ENCODE peak calls at places on chromosomes 3 and 15, in seven cellular contexts. One of them, this sample, is unnamed.

GRCh38 chr3:170470063-170471006 is 51.7 kb downstream of the CLDN11 start:
- DNase-seq in A549: peak
- DNase-seq in left colon: no peak
- DNase-seq in ELR: no peak
- DNase-seq in stimulated activated CD8-positive, alpha-beta memory T cell treated with anti-CD3 and anti-CD28 coated beads, Interleukin-7, amount 100 ng/mL, for 1 hour: no peak
- DNase-seq in colonic mucosa: no peak
- DNase-seq in activated gamma-delta T cell treated with anti-CD3 and anti-CD28 coated beads, Interleukin-2, amount 50 U/mL, for 16 hours: no peak
- DNase-seq in this sample: no peak

GRCh38 chr15:51576911-51577500 is 45.6 kb downstream of the DMXL2 start:
- DNase-seq in left colon: no peak
- DNase-seq in ELR: no peak
- DNase-seq in A549: no peak
- DNase-seq in stimulated activated CD8-positive, alpha-beta memory T cell treated with anti-CD3 and anti-CD28 coated beads, Interleukin-7, amount 100 ng/mL, for 1 hour: no peak
- DNase-seq in colonic mucosa: no peak
- DNase-seq in activated gamma-delta T cell treated with anti-CD3 and anti-CD28 coated beads, Interleukin-2, amount 50 U/mL, for 16 hours: no peak
- DNase-seq in this sample: no peak

GRCh38 chr3:48439820-48440589 is at the start of the genes CCDC51 and TMA7:
- DNase-seq in colonic mucosa: peak
- DNase-seq in stimulated activated CD8-positive, alpha-beta memory T cell treated with anti-CD3 and anti-CD28 coated beads, Interleukin-7, amount 100 ng/mL, for 1 hour: peak
- DNase-seq in left colon: peak
- DNase-seq in A549: peak
- DNase-seq in activated gamma-delta T cell treated with anti-CD3 and anti-CD28 coated beads, Interleukin-2, amount 50 U/mL, for 16 hours: peak
- DNase-seq in ELR: peak
- DNase-seq in this sample: peak

GRCh38 chr15:79046691-79047404 is 43.7 kb downstream of the RASGRF1 start:
- DNase-seq in colonic mucosa: no peak
- DNase-seq in A549: no peak
- DNase-seq in stimulated activated CD8-positive, alpha-beta memory T cell treated with anti-CD3 and anti-CD28 coated beads, Interleukin-7, amount 100 ng/mL, for 1 hour: no peak
- DNase-seq in activated gamma-delta T cell treated with anti-CD3 and anti-CD28 coated beads, Interleukin-2, amount 50 U/mL, for 16 hours: no peak
- DNase-seq in left colon: no peak
- DNase-seq in ELR: no peak
- DNase-seq in this sample: no peak

GRCh38 chr3:119955972-119956371 is 138.3 kb downstream of the GSK3B start:
- DNase-seq in A549: no peak
- DNase-seq in activated gamma-delta T cell treated with anti-CD3 and anti-CD28 coated beads, Interleukin-2, amount 50 U/mL, for 16 hours: no peak
- DNase-seq in left colon: no peak
- DNase-seq in colonic mucosa: no peak
- DNase-seq in ELR: no peak
- DNase-seq in stimulated activated CD8-positive, alpha-beta memory T cell treated with anti-CD3 and anti-CD28 coated beads, Interleukin-7, amount 100 ng/mL, for 1 hour: no peak
- DNase-seq in this sample: no peak

GRCh38 chr3:59609967-59610366 is 560.1 kb upstream of the CFAP20DC start:
- DNase-seq in A549: no peak
- DNase-seq in left colon: peak
- DNase-seq in ELR: no peak
- DNase-seq in colonic mucosa: peak
- DNase-seq in stimulated activated CD8-positive, alpha-beta memory T cell treated with anti-CD3 and anti-CD28 coated beads, Interleukin-7, amount 100 ng/mL, for 1 hour: no peak
- DNase-seq in activated gamma-delta T cell treated with anti-CD3 and anti-CD28 coated beads, Interleukin-2, amount 50 U/mL, for 16 hours: no peak
- DNase-seq in this sample: no peak

GRCh38 chr3:14852058-14852599 is 33.4 kb downstream of the FGD5 start:
- DNase-seq in ELR: no peak
- DNase-seq in colonic mucosa: no peak
- DNase-seq in A549: no peak
- DNase-seq in stimulated activated CD8-positive, alpha-beta memory T cell treated with anti-CD3 and anti-CD28 coated beads, Interleukin-7, amount 100 ng/mL, for 1 hour: no peak
- DNase-seq in activated gamma-delta T cell treated with anti-CD3 and anti-CD28 coated beads, Interleukin-2, amount 50 U/mL, for 16 hours: no peak
- DNase-seq in left colon: no peak
- DNase-seq in this sample: no peak

GRCh38 chr3:71509024-71509423 is 74.5 kb downstream of the FOXP1 start:
- DNase-seq in ELR: no peak
- DNase-seq in stimulated activated CD8-positive, alpha-beta memory T cell treated with anti-CD3 and anti-CD28 coated beads, Interleukin-7, amount 100 ng/mL, for 1 hour: no peak
- DNase-seq in activated gamma-delta T cell treated with anti-CD3 and anti-CD28 coated beads, Interleukin-2, amount 50 U/mL, for 16 hours: no peak
- DNase-seq in left colon: no peak
- DNase-seq in A549: no peak
- DNase-seq in colonic mucosa: no peak
- DNase-seq in this sample: no peak

GRCh38 chr3:122358633-122359032 is 24.4 kb downstream of the MIX23 start:
- DNase-seq in stimulated activated CD8-positive, alpha-beta memory T cell treated with anti-CD3 and anti-CD28 coated beads, Interleukin-7, amount 100 ng/mL, for 1 hour: no peak
- DNase-seq in colonic mucosa: no peak
- DNase-seq in ELR: no peak
- DNase-seq in A549: no peak
- DNase-seq in left colon: no peak
- DNase-seq in activated gamma-delta T cell treated with anti-CD3 and anti-CD28 coated beads, Interleukin-2, amount 50 U/mL, for 16 hours: no peak
- DNase-seq in this sample: no peak

GRCh38 chr15:99006904-99007495 is 592 bp downstream of the PGPEP1L start:
- DNase-seq in activated gamma-delta T cell treated with anti-CD3 and anti-CD28 coated beads, Interleukin-2, amount 50 U/mL, for 16 hours: no peak
- DNase-seq in left colon: no peak
- DNase-seq in colonic mucosa: peak
- DNase-seq in A549: no peak
- DNase-seq in stimulated activated CD8-positive, alpha-beta memory T cell treated with anti-CD3 and anti-CD28 coated beads, Interleukin-7, amount 100 ng/mL, for 1 hour: no peak
- DNase-seq in ELR: no peak
- DNase-seq in this sample: no peak

GRCh38 chr15:74213858-74214284 is 11.3 kb upstream of the STRA6 start:
- DNase-seq in colonic mucosa: no peak
- DNase-seq in activated gamma-delta T cell treated with anti-CD3 and anti-CD28 coated beads, Interleukin-2, amount 50 U/mL, for 16 hours: no peak
- DNase-seq in A549: no peak
- DNase-seq in ELR: no peak
- DNase-seq in stimulated activated CD8-positive, alpha-beta memory T cell treated with anti-CD3 and anti-CD28 coated beads, Interleukin-7, amount 100 ng/mL, for 1 hour: no peak
- DNase-seq in left colon: no peak
- DNase-seq in this sample: no peak

GRCh38 chr3:39088889-39089288 is 18.5 kb downstream of the GORASP1 start:
- DNase-seq in colonic mucosa: no peak
- DNase-seq in ELR: peak
- DNase-seq in A549: no peak
- DNase-seq in left colon: no peak
- DNase-seq in activated gamma-delta T cell treated with anti-CD3 and anti-CD28 coated beads, Interleukin-2, amount 50 U/mL, for 16 hours: no peak
- DNase-seq in stimulated activated CD8-positive, alpha-beta memory T cell treated with anti-CD3 and anti-CD28 coated beads, Interleukin-7, amount 100 ng/mL, for 1 hour: no peak
- DNase-seq in this sample: no peak

GRCh38 chr3:183285828-183286457 is 32.9 kb downstream of the B3GNT5 start:
- DNase-seq in A549: peak
- DNase-seq in activated gamma-delta T cell treated with anti-CD3 and anti-CD28 coated beads, Interleukin-2, amount 50 U/mL, for 16 hours: peak
- DNase-seq in colonic mucosa: peak
- DNase-seq in ELR: peak
- DNase-seq in stimulated activated CD8-positive, alpha-beta memory T cell treated with anti-CD3 and anti-CD28 coated beads, Interleukin-7, amount 100 ng/mL, for 1 hour: peak
- DNase-seq in left colon: peak
- DNase-seq in this sample: no peak